ENCODE peak calls at places on chromosomes 3 and 15, in six cellular contexts. J is NCI-H1105; B is HFFc6; H is activated CD4-positive, alpha-beta T cell treated with anti-CD3 and anti-CD28 coated beads, Interleukin-2, amount 50 U/mL, for 1 hour; S is AG08396; Y is GM23338. D is an unnamed sample.
A peak's percentile ranks its signal among the peaks of the same experiment; 100 is the strongest.

GRCh38 chr3:148315756-148316155 is 381.9 kb upstream of the AGTR1 start:
- DNase-seq in J (no peak), S (no peak), B (peak; percentile 2), H (no peak), Y (no peak), D (no peak)

GRCh38 chr15:70379134-70379533 is 281.4 kb upstream of the TLE3 start:
- DNase-seq in B (no peak), Y (no peak), S (no peak), J (no peak), H (no peak), D (no peak)

GRCh38 chr3:40307176-40307575 is 2.3 kb upstream of the EIF1B start:
- DNase-seq in Y (no peak), B (no peak), S (no peak), H (no peak), J (no peak), D (no peak)

GRCh38 chr15:69661446-69661845 is 208.8 kb downstream of the RPLP1 start:
- DNase-seq in B (no peak), Y (no peak), J (no peak), H (no peak), S (no peak), D (no peak)

GRCh38 chr3:127588675-127589577 is 1.6 kb downstream of the TPRA1 start:
- DNase-seq in S (peak; percentile 78), J (no peak), Y (no peak), H (no peak), B (peak; percentile 82), D (peak; percentile 89)

GRCh38 chr3:82354181-82354696 is 592.8 kb upstream of the GBE1 start:
- DNase-seq in J (no peak), Y (no peak), B (no peak), H (no peak), S (no peak), D (no peak)

GRCh38 chr3:160653514-160653913 is 23.4 kb upstream of the ARL14 start:
- DNase-seq in B (no peak), J (no peak), H (no peak), Y (no peak), S (no peak), D (no peak)

GRCh38 chr3:179613807-179614206 is 9.2 kb downstream of the NDUFB5 start:
- DNase-seq in H (no peak), B (peak; percentile 57), S (peak; percentile 12), Y (no peak), J (no peak), D (peak; percentile 67)

GRCh38 chr15:58232273-58233065 is 94.3 kb downstream of the AQP9 start:
- DNase-seq in H (no peak), S (no peak), Y (no peak), J (no peak), B (no peak), D (no peak)

GRCh38 chr3:133937061-133937686 is 41.5 kb upstream of the RAB6B start:
- DNase-seq in S (no peak), J (no peak), B (no peak), Y (no peak), H (no peak), D (no peak)

GRCh38 chr3:9377981-9378380 is 15.1 kb downstream of the THUMPD3 start:
- DNase-seq in S (no peak), Y (no peak), B (no peak), H (no peak), J (no peak), D (no peak)

GRCh38 chr3:143203848-143204247 is 84.3 kb downstream of the CHST2 start:
- DNase-seq in J (no peak), B (peak; percentile 53), H (no peak), Y (no peak), S (peak; percentile 25), D (peak; percentile 41)

GRCh38 chr15:34271493-34271892 is 46.7 kb downstream of the EMC4 start:
- DNase-seq in J (no peak), B (peak; percentile 24), Y (no peak), S (peak; percentile 47), H (no peak), D (peak; percentile 48)

GRCh38 chr15:100166313-100166712 is 175.5 kb downstream of the ADAMTS17 start:
- DNase-seq in S (no peak), H (no peak), J (no peak), Y (no peak), B (no peak), D (no peak)

GRCh38 chr3:29721789-29722188 is 440.9 kb downstream of the RBMS3 start:
- DNase-seq in Y (no peak), H (no peak), J (no peak), S (no peak), B (no peak), D (no peak)

GRCh38 chr3:144031938-144032337 is 60.3 kb downstream of the DIPK2A start:
- DNase-seq in J (no peak), B (no peak), H (no peak), Y (no peak), S (no peak), D (no peak)